ENCODE peak calls at places on chromosomes 4 and X, in six cellular contexts. K, E, A, B, C and J are unnamed samples.

GRCh38 chr4:151408630-151409469 is at the start of gene FHIP1A:
- DNase-seq in K (no peak), E (peak; percentile 84), A (peak; percentile 94), B (peak; percentile 93), C (peak; percentile 77), J (peak; percentile 39)

GRCh38 chrX:30992381-30992904 is 79.4 kb downstream of the FTHL17 start:
- DNase-seq in K (no peak), E (no peak), A (no peak), B (no peak), C (no peak), J (no peak)

GRCh38 chrX:11755724-11756123 is 2.3 kb upstream of the MSL3 start:
- DNase-seq in K (no peak), E (no peak), A (no peak), B (no peak), C (no peak), J (no peak)

GRCh38 chrX:149631293-149632165 is at the start of gene TMEM185A:
- DNase-seq in K (no peak), E (peak; percentile 90), A (peak; percentile 86), B (peak; percentile 79), C (peak; percentile 73), J (peak; percentile 45)

GRCh38 chr4:1252928-1253492 is 4.1 kb upstream of the CTBP1 start:
- DNase-seq in K (no peak), E (no peak), A (no peak), B (no peak), C (no peak), J (no peak)

GRCh38 chr4:138643827-138644226 is 371.8 kb upstream of the NOCT start:
- DNase-seq in K (peak; percentile 46), E (no peak), A (no peak), B (no peak), C (no peak), J (peak; percentile 9)

GRCh38 chr4:13527192-13527982 is 16.9 kb downstream of the NKX3-2 start:
- DNase-seq in K (no peak), E (no peak), A (no peak), B (no peak), C (no peak), J (no peak)

GRCh38 chrX:34288782-34289181 is 156.7 kb upstream of the FAM47A start:
- DNase-seq in K (no peak), E (no peak), A (no peak), B (no peak), C (no peak), J (peak; percentile 2)

GRCh38 chrX:72029473-72030411 is 102.0 kb downstream of the RTL5 start:
- DNase-seq in K (peak; percentile 28), E (no peak), A (no peak), B (peak; percentile 78), C (no peak), J (peak; percentile 58)

GRCh38 chrX:78199851-78200250 is 60.4 kb upstream of the TAF9B start:
- DNase-seq in K (no peak), E (no peak), A (no peak), B (no peak), C (peak; percentile 28), J (peak; percentile 32)

GRCh38 chr4:104064650-104065577 is 345.1 kb upstream of the TACR3 start:
- DNase-seq in K (no peak), E (peak; percentile 62), A (peak; percentile 57), B (peak; percentile 67), C (no peak), J (peak; percentile 28)

GRCh38 chrX:110167952-110168451 is 149.9 kb downstream of the AMMECR1 start:
- DNase-seq in K (no peak), E (no peak), A (peak; percentile 64), B (no peak), C (peak; percentile 41), J (peak; percentile 41)

GRCh38 chr4:146814736-146815135 is 130.9 kb downstream of the TTC29 start:
- DNase-seq in K (no peak), E (no peak), A (no peak), B (no peak), C (no peak), J (no peak)

DNA sequence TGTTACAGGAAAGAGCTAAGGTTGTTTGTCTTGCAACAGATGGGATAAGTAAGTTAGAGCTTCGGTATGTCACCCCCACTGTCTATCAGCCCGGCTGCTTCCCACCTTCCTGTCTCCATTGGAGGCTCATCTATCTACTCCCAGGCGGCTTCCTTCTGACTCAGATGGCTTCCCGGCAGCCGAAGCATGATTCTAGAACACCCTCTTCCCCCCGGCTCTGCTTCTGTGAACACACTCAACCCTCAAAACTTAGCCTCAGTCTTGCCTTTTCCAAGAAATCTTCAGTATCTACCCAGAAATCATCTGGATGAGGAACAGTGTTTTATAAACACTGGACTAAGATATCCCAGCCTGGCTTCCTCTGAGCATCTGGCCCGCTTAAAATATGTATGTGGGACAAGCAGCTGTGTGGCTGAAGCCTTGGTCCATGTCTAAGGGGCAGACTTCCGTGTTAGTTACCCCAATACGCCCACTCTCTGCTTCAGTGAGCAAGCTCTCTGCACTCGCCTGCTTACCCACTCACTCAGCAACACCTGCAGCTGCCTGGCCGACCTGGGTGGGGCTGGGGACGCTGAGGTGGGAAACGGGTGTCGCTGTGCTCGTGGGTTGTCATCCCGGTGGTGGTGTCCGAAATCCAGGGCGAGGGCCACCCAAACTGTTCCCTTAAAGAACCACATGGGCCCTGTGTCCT is 12.0 kb upstream of the SLC2A9 start:
- DNase-seq in K (no peak), E (no peak), A (no peak), B (no peak), C (no peak), J (peak; percentile 86)
- H3K4me3 ChIP-seq in K (no peak overlapping the region), E (no peak overlapping the region), A (no peak overlapping the region), B (no peak overlapping the region), C (no peak overlapping the region), J (no peak overlapping the region)

GRCh38 chr4:15681372-15682339 is at the start of gene FAM200B:
- DNase-seq in K (peak; percentile 89), E (peak; percentile 100), A (peak; percentile 99), B (peak; percentile 99), C (peak; percentile 92), J (peak; percentile 99)

GRCh38 chr4:15681067-15681371 is 608 bp upstream of the FAM200B start:
- DNase-seq in K (no peak), E (no peak), A (no peak), B (no peak), C (no peak), J (no peak)

GRCh38 chr4:15682340-15682725 is 706 bp downstream of the FAM200B start:
- DNase-seq in K (no peak), E (no peak), A (no peak), B (no peak), C (no peak), J (peak; percentile 71)

GRCh38 chr4:15682790-15683495 is 1.3 kb downstream of the FAM200B start:
- DNase-seq in K (no peak), E (no peak), A (no peak), B (no peak), C (no peak), J (peak; percentile 59)

DNA sequence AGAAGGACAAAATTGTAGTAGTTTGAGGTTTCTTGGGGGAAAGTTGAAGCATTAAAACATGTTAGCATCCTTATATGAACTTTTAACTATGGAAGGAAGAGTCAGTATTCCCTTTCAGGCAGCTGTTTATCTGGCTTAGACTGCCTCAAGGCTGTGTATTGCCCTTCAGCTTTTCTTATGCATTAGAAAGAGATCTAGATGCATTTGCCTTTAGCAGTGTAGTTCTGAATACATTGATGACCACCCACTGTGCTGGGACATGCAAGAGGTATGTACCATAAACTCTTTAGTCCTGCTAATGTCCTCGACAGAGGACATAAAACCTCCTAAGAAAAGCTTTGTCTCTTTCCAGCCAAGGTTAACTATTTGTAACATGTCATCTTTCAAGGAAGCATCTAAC is 2.9 kb downstream of the FAM200B start:
- DNase-seq in K (no peak), E (no peak), A (no peak), B (no peak), C (no peak), J (no peak)
- H3K4me3 ChIP-seq in K (no peak overlapping the region), E (no peak overlapping the region), A (no peak overlapping the region), B (no peak overlapping the region), C (no peak overlapping the region), J (no peak overlapping the region)

GRCh38 chr4:92304636-92305035 is 870 bp downstream of the GRID2 start:
- DNase-seq in K (no peak), E (peak; percentile 9), A (no peak), B (no peak), C (no peak), J (peak; percentile 2)

GRCh38 chr4:92303621-92304027 is at the start of gene GRID2:
- DNase-seq in K (no peak), E (peak; percentile 39), A (peak; percentile 61), B (no peak), C (no peak), J (peak; percentile 2)

GRCh38 chr4:92305148-92305877 is 1.5 kb downstream of the GRID2 start:
- DNase-seq in K (no peak), E (peak; percentile 76), A (peak; percentile 71), B (peak; percentile 58), C (no peak), J (peak; percentile 37)

GRCh38 chr4:92305878-92306520 is 2.2 kb downstream of the GRID2 start:
- DNase-seq in K (no peak), E (peak; percentile 15), A (no peak), B (no peak), C (no peak), J (no peak)

DNA sequence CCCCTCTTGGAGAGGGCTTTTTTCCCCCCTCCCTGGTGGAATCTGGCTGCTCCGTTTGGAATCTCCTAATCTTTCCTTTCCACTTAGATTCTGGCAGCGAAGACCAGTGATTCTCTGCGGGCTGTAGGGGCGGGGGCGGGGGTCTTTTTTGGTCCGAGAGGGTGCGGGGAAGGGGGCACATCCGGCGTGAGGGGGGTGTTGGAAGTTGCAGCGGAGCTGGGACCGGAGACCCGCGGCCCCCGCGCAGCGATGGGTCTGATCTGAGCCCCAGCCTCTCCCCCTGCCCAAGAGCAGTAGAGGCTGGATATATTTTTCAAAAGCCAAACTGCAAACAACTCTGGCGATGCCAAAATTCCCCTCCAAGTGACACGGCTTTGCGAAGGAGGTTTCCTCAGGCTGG is 307 bp downstream of the GRID2 start:
- DNase-seq in K (no peak), E (peak; percentile 30), A (no peak), B (no peak), C (no peak), J (no peak)
- H3K4me3 ChIP-seq in K (no peak overlapping the region), E (peak overlapping the region; percentile 55), A (no peak overlapping the region), B (no peak overlapping the region), C (no peak overlapping the region), J (peak overlapping the region; percentile 11)

GRCh38 chr4:23958749-23959148 is 68.9 kb upstream of the PPARGC1A start:
- DNase-seq in K (no peak), E (no peak), A (no peak), B (no peak), C (no peak), J (no peak)

GRCh38 chr4:23959401-23960148 is 69.7 kb upstream of the PPARGC1A start:
- DNase-seq in K (no peak), E (no peak), A (no peak), B (no peak), C (no peak), J (no peak)

GRCh38 chr4:23966720-23967119 is 76.9 kb upstream of the PPARGC1A start:
- DNase-seq in K (no peak), E (no peak), A (no peak), B (no peak), C (no peak), J (peak; percentile 6)

GRCh38 chr4:23967281-23967680 is 77.4 kb upstream of the PPARGC1A start:
- DNase-seq in K (no peak), E (no peak), A (no peak), B (no peak), C (no peak), J (no peak)

DNA sequence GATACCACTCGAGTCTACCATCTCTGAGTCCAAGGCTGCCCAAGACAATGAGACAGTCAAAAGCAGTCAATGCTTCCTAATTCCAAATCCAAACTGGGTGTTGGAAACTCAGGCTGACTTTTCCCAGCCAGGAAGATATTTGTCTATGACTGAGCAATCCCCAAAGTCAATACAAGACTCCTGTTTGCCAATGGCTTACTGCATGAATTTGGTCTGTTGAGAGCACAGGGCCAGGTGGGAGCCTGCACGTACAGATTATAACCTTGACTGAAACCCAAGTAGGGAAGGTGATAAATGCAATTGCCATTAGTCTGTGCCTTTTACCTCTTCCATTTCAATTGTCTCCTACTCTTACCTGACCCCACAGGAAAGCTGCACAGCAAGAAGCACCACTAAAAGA is 72.6 kb upstream of the PPARGC1A start:
- DNase-seq in K (no peak), E (no peak), A (no peak), B (no peak), C (no peak), J (no peak)
- H3K4me3 ChIP-seq in K (no peak overlapping the region), E (no peak overlapping the region), A (no peak overlapping the region), B (no peak overlapping the region), C (no peak overlapping the region), J (no peak overlapping the region)